ENCODE peak calls at places on chromosomes 4 and X, in seven cellular contexts. C is activated T-helper 9 cell treated with anti-CD3 and anti-CD28 coated beads, Interleukin-2, amount 50 U/mL, for 16 hours; P is dorsolateral prefrontal cortex; J is testis; V is activated naive CD8-positive, alpha-beta T cell treated with anti-CD3 and anti-CD28 coated beads, Interleukin-2, amount 50 U/mL, for 24 hours; T is stimulated activated CD8-positive, alpha-beta memory T cell treated with anti-CD3 and anti-CD28 coated beads, Interleukin-12 subunit alpha, Interleukin-12 subunit beta, amount 100 ng/mL, for 4 hours; I is H7. G is an unnamed sample.

GRCh38 chr4:168514249-168514852 is 17.5 kb downstream of the PALLD start:
- DNase-seq in V (no peak), P (no peak), T (no peak), C (no peak), I (no peak), J (no peak), G (no peak)

GRCh38 chr4:18953613-18954012 is 932.1 kb upstream of the LCORL start:
- DNase-seq in T (no peak), C (no peak), V (no peak), I (no peak), J (no peak), P (no peak), G (no peak)

GRCh38 chr4:147173797-147174196 is 228.1 kb upstream of the TTC29 start:
- DNase-seq in J (peak; percentile 18), P (no peak), T (no peak), C (no peak), I (no peak), V (no peak), G (no peak)

GRCh38 chr4:27068151-27068862 is 207.7 kb downstream of the STIM2 start:
- DNase-seq in J (no peak), P (no peak), V (no peak), T (no peak), C (no peak), I (no peak), G (no peak)

GRCh38 chrX:153970398-153971123 is 1.1 kb downstream of the HCFC1 start:
- DNase-seq in V (no peak), P (peak; percentile 57), I (peak; percentile 92), J (peak; percentile 42), T (no peak), C (no peak), G (no peak)

GRCh38 chr4:24669751-24670150 is 85.4 kb upstream of the DHX15 start:
- DNase-seq in V (no peak), P (no peak), T (no peak), C (no peak), I (no peak), J (no peak), G (no peak)

GRCh38 chr4:21778702-21779101 is 169.9 kb downstream of the KCNIP4 start:
- DNase-seq in P (no peak), I (no peak), J (no peak), V (no peak), C (no peak), T (no peak), G (no peak)

GRCh38 chr4:183398298-183399129 is 45.9 kb upstream of the CDKN2AIP start:
- DNase-seq in J (peak; percentile 78), C (peak; percentile 53), I (peak; percentile 93), V (peak; percentile 77), P (peak; percentile 61), T (peak; percentile 40), G (peak; percentile 94)

GRCh38 chrX:50430917-50431316 is 39.7 kb downstream of the DGKK start:
- DNase-seq in V (no peak), T (no peak), J (no peak), C (no peak), P (no peak), I (no peak), G (no peak)

GRCh38 chr4:123397276-123398150 is 918 bp downstream of the SPRY1 start:
- DNase-seq in C (peak; percentile 29), T (peak; percentile 24), P (no peak), I (peak; percentile 79), V (peak; percentile 70), J (peak; percentile 77), G (peak; percentile 26)

GRCh38 chr4:128306992-128307581 is 19.5 kb upstream of the PGRMC2 start:
- DNase-seq in J (no peak), P (no peak), C (no peak), V (no peak), T (no peak), I (no peak), G (no peak)

GRCh38 chr4:30283336-30283735 is 436.8 kb upstream of the PCDH7 start:
- DNase-seq in P (no peak), T (no peak), V (no peak), C (no peak), J (no peak), I (no peak), G (no peak)

GRCh38 chr4:151226004-151226932 is 50.7 kb upstream of the PRSS48 start:
- DNase-seq in V (no peak), T (no peak), P (no peak), C (no peak), I (no peak), J (no peak), G (no peak)

GRCh38 chr4:121951570-121952110 is at the start of gene TRPC3:
- DNase-seq in I (no peak), T (peak; percentile 2), P (peak; percentile 15), J (peak; percentile 38), C (peak; percentile 6), V (peak; percentile 45), G (peak; percentile 92)

GRCh38 chrX:150036181-150036580 is 97.9 kb upstream of the EOLA2 start:
- DNase-seq in P (no peak), T (no peak), C (no peak), J (no peak), I (no peak), V (no peak), G (no peak)

GRCh38 chr4:129903861-129904260 is 807.9 kb downstream of the C4orf33 start:
- DNase-seq in I (no peak), P (no peak), V (no peak), J (no peak), C (no peak), T (no peak), G (no peak)

GRCh38 chrX:9278475-9279270 is 186.2 kb upstream of the TBL1X start:
- DNase-seq in J (no peak), V (no peak), P (no peak), C (no peak), T (no peak), I (no peak), G (no peak)

GRCh38 chr4:185510803-185511202 is 24.5 kb downstream of the PDLIM3 start:
- DNase-seq in P (no peak), T (no peak), V (no peak), J (no peak), C (no peak), I (no peak), G (no peak)

GRCh38 chrX:13201605-13202219 is 118.1 kb downstream of the ATXN3L start:
- DNase-seq in P (no peak), C (no peak), T (no peak), V (no peak), I (peak; percentile 8), J (no peak), G (no peak)

GRCh38 chr4:102787944-102788343 is 27.2 kb upstream of the MANBA start:
- DNase-seq in J (no peak), I (no peak), V (no peak), C (no peak), T (no peak), P (no peak), G (no peak)

GRCh38 chr4:28287837-28288236 is 1427.2 kb downstream of the STIM2 start:
- DNase-seq in V (no peak), J (no peak), I (no peak), T (no peak), C (no peak), P (no peak), G (no peak)

GRCh38 chr4:101101072-101101471 is 246.3 kb downstream of the PPP3CA start:
- DNase-seq in C (no peak), J (no peak), T (no peak), V (no peak), P (no peak), I (no peak), G (no peak)

GRCh38 chr4:89492476-89493110 is 185.0 kb upstream of the GPRIN3 start:
- DNase-seq in P (no peak), J (no peak), C (no peak), I (no peak), T (no peak), V (no peak), G (no peak)

G was measured in posterior cingulate gyrus.